ENCODE peak calls at places on chromosomes 13 and 19, in nine cellular contexts. S, O, C, Q, K, B, J, H and R are unnamed samples.

GRCh38 chr13:46142692-46143238 is 37.9 kb upstream of the CPB2 start:
- DNase-seq in J (no peak), K (no peak), H (no peak), Q (no peak), C (peak), O (no peak), S (no peak), B (no peak), R (no peak)

GRCh38 chr13:40076765-40077362 is 421.4 kb downstream of the COG6 start:
- DNase-seq in C (no peak), Q (no peak), J (no peak), O (no peak), S (no peak), H (no peak), K (no peak), B (no peak), R (no peak)

GRCh38 chr13:102721800-102722231 is 27.0 kb upstream of the METTL21C start:
- DNase-seq in J (no peak), Q (peak), K (no peak), S (no peak), B (peak), O (no peak), H (no peak), C (no peak), R (no peak)

GRCh38 chr19:33281296-33281926 is 20.9 kb downstream of the CEBPA start:
- DNase-seq in Q (no peak), K (no peak), O (no peak), J (no peak), C (no peak), H (no peak), S (no peak), B (no peak), R (no peak)

GRCh38 chr19:3129112-3129511 is 6.7 kb upstream of the GNA15 start:
- DNase-seq in B (peak), K (no peak), S (no peak), C (no peak), O (peak), H (peak), Q (no peak), J (peak), R (peak)

GRCh38 chr13:25982908-25983307 is 68.9 kb downstream of the SHISA2 start:
- DNase-seq in H (no peak), K (no peak), B (no peak), Q (no peak), S (no peak), C (no peak), O (no peak), J (no peak), R (no peak)

GRCh38 chr19:48444933-48445194 is 919 bp upstream of the GRWD1 start:
- DNase-seq in O (no peak), Q (no peak), C (no peak), H (peak), B (no peak), J (no peak), S (no peak), K (no peak), R (no peak)

GRCh38 chr19:15815306-15815705 is at the start of gene OR10H1:
- DNase-seq in Q (no peak), K (no peak), H (no peak), C (no peak), S (no peak), J (peak), O (no peak), B (no peak), R (peak)

GRCh38 chr19:16382775-16383543 is 58.3 kb downstream of the KLF2 start:
- DNase-seq in H (peak), J (peak), Q (peak), C (peak), S (peak), K (peak), O (peak), B (peak), R (peak)

GRCh38 chr19:52997975-52998374 is 15.7 kb upstream of the ERVV-1 start:
- DNase-seq in O (no peak), S (no peak), J (no peak), H (no peak), B (no peak), Q (no peak), K (no peak), C (no peak), R (no peak)

GRCh38 chr13:31310781-31311180 is 111.0 kb downstream of the B3GLCT start:
- DNase-seq in B (no peak), C (no peak), J (no peak), H (no peak), S (no peak), K (no peak), O (no peak), Q (no peak), R (no peak)

GRCh38 chr19:33740811-33741396 is 55.8 kb upstream of the KCTD15 start:
- DNase-seq in J (peak), K (peak), B (peak), C (peak), H (peak), S (peak), O (peak), Q (peak), R (peak)

GRCh38 chr19:47489072-47489914 is 5.3 kb upstream of the KPTN start:
- DNase-seq in C (no peak), J (no peak), H (no peak), K (no peak), B (no peak), Q (no peak), S (no peak), O (no peak), R (no peak)

GRCh38 chr19:15471639-15472101 is 7.3 kb upstream of the RASAL3 start:
- DNase-seq in O (no peak), S (no peak), H (peak), J (no peak), Q (no peak), K (no peak), B (no peak), C (no peak), R (no peak)

GRCh38 chr19:51044327-51044726 is 9.5 kb upstream of the KLK12 start:
- DNase-seq in Q (no peak), S (no peak), C (no peak), B (no peak), K (no peak), J (no peak), O (no peak), H (no peak), R (no peak)

GRCh38 chr19:532578-533484 is 1.3 kb downstream of the CDC34 start:
- DNase-seq in H (peak), B (peak), Q (peak), J (peak), S (peak), K (no peak), C (peak), O (peak), R (peak)

GRCh38 chr13:51803018-51803417 is 945 bp downstream of the DHRS12 start:
- DNase-seq in O (no peak), K (no peak), J (no peak), B (no peak), S (no peak), Q (no peak), H (peak), C (peak), R (peak)